ENCODE peak calls at places on chromosomes 3 and 15, in seven cellular contexts. One of them, this sample, is unnamed.

GRCh38 chr3:125443923-125444322 is 68.8 kb upstream of the ZNF148 start:
- DNase-seq in A549: no peak
- DNase-seq in HCT116: no peak
- DNase-seq in GM12878: no peak
- DNase-seq in K562: no peak
- DNase-seq in GM23338: no peak
- DNase-seq in HepG2: no peak
- DNase-seq in this sample: no peak

GRCh38 chr15:58795825-58796224 is 24.7 kb downstream of the MINDY2 start:
- DNase-seq in HepG2: no peak
- DNase-seq in GM23338: no peak
- DNase-seq in HCT116: no peak
- DNase-seq in GM12878: no peak
- DNase-seq in K562: no peak
- DNase-seq in A549: no peak
- DNase-seq in this sample: no peak

GRCh38 chr3:146814601-146815315 is 209.6 kb upstream of the PLSCR5 start:
- DNase-seq in A549: no peak
- DNase-seq in HCT116: no peak
- DNase-seq in GM23338: peak; percentile 8
- DNase-seq in K562: no peak
- DNase-seq in HepG2: no peak
- DNase-seq in GM12878: no peak
- DNase-seq in this sample: no peak

GRCh38 chr3:42712716-42713372 is 10.2 kb upstream of the HHATL start:
- DNase-seq in GM23338: no peak
- DNase-seq in A549: no peak
- DNase-seq in GM12878: no peak
- DNase-seq in K562: no peak
- DNase-seq in HepG2: no peak
- DNase-seq in HCT116: no peak
- DNase-seq in this sample: peak; percentile 5

GRCh38 chr3:9068044-9068443 is 104.8 kb upstream of the RAD18 start:
- DNase-seq in GM23338: no peak
- DNase-seq in A549: no peak
- DNase-seq in HepG2: no peak
- DNase-seq in HCT116: no peak
- DNase-seq in K562: no peak
- DNase-seq in GM12878: no peak
- DNase-seq in this sample: no peak

GRCh38 chr3:64152100-64152499 is 73.2 kb downstream of the PRICKLE2 start:
- DNase-seq in GM23338: no peak
- DNase-seq in A549: peak; percentile 7
- DNase-seq in K562: no peak
- DNase-seq in HepG2: no peak
- DNase-seq in HCT116: no peak
- DNase-seq in GM12878: no peak
- DNase-seq in this sample: no peak

GRCh38 chr3:155995525-155996370 is 124.6 kb upstream of the KCNAB1 start:
- DNase-seq in GM23338: peak; percentile 69
- DNase-seq in HepG2: peak; percentile 41
- DNase-seq in A549: peak; percentile 57
- DNase-seq in HCT116: peak; percentile 54
- DNase-seq in K562: peak; percentile 22
- DNase-seq in GM12878: no peak
- DNase-seq in this sample: peak; percentile 54

GRCh38 chr15:66646799-66647198 is 55.2 kb upstream of the SMAD6 start:
- DNase-seq in HepG2: no peak
- DNase-seq in GM12878: no peak
- DNase-seq in GM23338: no peak
- DNase-seq in HCT116: no peak
- DNase-seq in K562: no peak
- DNase-seq in A549: no peak
- DNase-seq in this sample: no peak

GRCh38 chr3:188202358-188203138 is 48.6 kb downstream of the LPP start:
- DNase-seq in HCT116: peak; percentile 2
- DNase-seq in K562: peak; percentile 21
- DNase-seq in HepG2: peak; percentile 16
- DNase-seq in A549: peak; percentile 29
- DNase-seq in GM12878: no peak
- DNase-seq in GM23338: peak; percentile 65
- DNase-seq in this sample: no peak

GRCh38 chr3:146093928-146094327 is 67.1 kb downstream of the PLOD2 start:
- DNase-seq in HepG2: no peak
- DNase-seq in K562: no peak
- DNase-seq in GM12878: no peak
- DNase-seq in GM23338: no peak
- DNase-seq in A549: no peak
- DNase-seq in HCT116: no peak
- DNase-seq in this sample: no peak

GRCh38 chr3:186644683-186645082 is 4.5 kb downstream of the FETUB start:
- DNase-seq in GM23338: no peak
- DNase-seq in HepG2: no peak
- DNase-seq in K562: no peak
- DNase-seq in HCT116: no peak
- DNase-seq in A549: no peak
- DNase-seq in GM12878: no peak
- DNase-seq in this sample: no peak

GRCh38 chr3:43995929-43996378 is 245.7 kb upstream of the TOPAZ1 start:
- DNase-seq in K562: no peak
- DNase-seq in A549: no peak
- DNase-seq in GM23338: peak; percentile 61
- DNase-seq in GM12878: no peak
- DNase-seq in HepG2: no peak
- DNase-seq in HCT116: no peak
- DNase-seq in this sample: no peak

GRCh38 chr3:171190668-171191067 is 164.1 kb upstream of the SLC2A2 start:
- DNase-seq in A549: peak; percentile 2
- DNase-seq in GM23338: no peak
- DNase-seq in HCT116: no peak
- DNase-seq in HepG2: no peak
- DNase-seq in K562: no peak
- DNase-seq in GM12878: no peak
- DNase-seq in this sample: no peak

GRCh38 chr3:107269081-107269480 is 108.2 kb upstream of the CCDC54 start:
- DNase-seq in HepG2: no peak
- DNase-seq in HCT116: no peak
- DNase-seq in GM12878: no peak
- DNase-seq in GM23338: no peak
- DNase-seq in K562: no peak
- DNase-seq in A549: no peak
- DNase-seq in this sample: no peak

GRCh38 chr3:29494305-29495036 is 213.6 kb downstream of the RBMS3 start:
- DNase-seq in A549: no peak
- DNase-seq in GM23338: no peak
- DNase-seq in K562: no peak
- DNase-seq in GM12878: no peak
- DNase-seq in HCT116: no peak
- DNase-seq in HepG2: no peak
- DNase-seq in this sample: peak; percentile 58

GRCh38 chr3:61650719-61651118 is 89.3 kb downstream of the PTPRG start:
- DNase-seq in HCT116: no peak
- DNase-seq in GM12878: no peak
- DNase-seq in K562: no peak
- DNase-seq in A549: no peak
- DNase-seq in GM23338: no peak
- DNase-seq in HepG2: no peak
- DNase-seq in this sample: no peak

GRCh38 chr3:196996454-196997265 is 28.0 kb upstream of the PIGZ start:
- DNase-seq in GM12878: no peak
- DNase-seq in GM23338: no peak
- DNase-seq in K562: no peak
- DNase-seq in HepG2: no peak
- DNase-seq in A549: no peak
- DNase-seq in HCT116: no peak
- DNase-seq in this sample: no peak

GRCh38 chr3:66817946-66818557 is 180.1 kb upstream of the KBTBD8 start:
- DNase-seq in GM23338: peak; percentile 19
- DNase-seq in A549: no peak
- DNase-seq in HepG2: no peak
- DNase-seq in GM12878: no peak
- DNase-seq in K562: no peak
- DNase-seq in HCT116: no peak
- DNase-seq in this sample: no peak

GRCh38 chr3:133408366-133408765 is 8.5 kb downstream of the BFSP2 start:
- DNase-seq in GM12878: no peak
- DNase-seq in HepG2: no peak
- DNase-seq in A549: no peak
- DNase-seq in GM23338: no peak
- DNase-seq in K562: no peak
- DNase-seq in HCT116: no peak
- DNase-seq in this sample: no peak

GRCh38 chr15:74311734-74312444 is 55.6 kb downstream of the CYP11A1 start:
- DNase-seq in K562: peak; percentile 79
- DNase-seq in HepG2: peak; percentile 34
- DNase-seq in HCT116: peak; percentile 35
- DNase-seq in GM12878: no peak
- DNase-seq in GM23338: peak; percentile 69
- DNase-seq in A549: peak; percentile 46
- DNase-seq in this sample: peak; percentile 70

GRCh38 chr3:126461450-126462070 is 14.1 kb downstream of the ZXDC start:
- DNase-seq in HepG2: no peak
- DNase-seq in GM23338: no peak
- DNase-seq in K562: no peak
- DNase-seq in HCT116: no peak
- DNase-seq in GM12878: no peak
- DNase-seq in A549: no peak
- DNase-seq in this sample: no peak

GRCh38 chr15:79213650-79214049 is 68.9 kb upstream of the ANKRD34C start:
- DNase-seq in HCT116: no peak
- DNase-seq in A549: no peak
- DNase-seq in K562: no peak
- DNase-seq in HepG2: no peak
- DNase-seq in GM23338: no peak
- DNase-seq in GM12878: no peak
- DNase-seq in this sample: no peak

GRCh38 chr3:134972836-134973455 is 177.9 kb downstream of the EPHB1 start:
- DNase-seq in HepG2: no peak
- DNase-seq in K562: no peak
- DNase-seq in GM12878: no peak
- DNase-seq in A549: no peak
- DNase-seq in GM23338: no peak
- DNase-seq in HCT116: no peak
- DNase-seq in this sample: no peak

GRCh38 chr3:138440137-138440536 is 5.7 kb downstream of the ESYT3 start:
- DNase-seq in K562: no peak
- DNase-seq in A549: no peak
- DNase-seq in GM23338: peak; percentile 28
- DNase-seq in HCT116: no peak
- DNase-seq in HepG2: no peak
- DNase-seq in GM12878: no peak
- DNase-seq in this sample: peak; percentile 29

GRCh38 chr3:47405820-47406761 is 25.3 kb downstream of the PTPN23 start:
- DNase-seq in K562: peak; percentile 93
- DNase-seq in HCT116: no peak
- DNase-seq in GM23338: no peak
- DNase-seq in GM12878: no peak
- DNase-seq in HepG2: no peak
- DNase-seq in A549: no peak
- DNase-seq in this sample: no peak

GRCh38 chr15:43881944-43882343 is 55.1 kb downstream of the WDR76 start:
- DNase-seq in A549: no peak
- DNase-seq in K562: peak; percentile 55
- DNase-seq in GM23338: peak; percentile 82
- DNase-seq in HCT116: no peak
- DNase-seq in GM12878: no peak
- DNase-seq in HepG2: no peak
- DNase-seq in this sample: no peak

GRCh38 chr15:51403072-51403878 is 61.8 kb downstream of the GLDN start:
- DNase-seq in A549: peak; percentile 52
- DNase-seq in K562: no peak
- DNase-seq in HepG2: peak; percentile 15
- DNase-seq in GM12878: no peak
- DNase-seq in GM23338: peak; percentile 48
- DNase-seq in HCT116: peak; percentile 23
- DNase-seq in this sample: peak; percentile 39

GRCh38 chr15:23594252-23594770 is 28.8 kb downstream of the MKRN3 start:
- DNase-seq in GM12878: no peak
- DNase-seq in GM23338: no peak
- DNase-seq in A549: no peak
- DNase-seq in K562: no peak
- DNase-seq in HepG2: no peak
- DNase-seq in HCT116: no peak
- DNase-seq in this sample: no peak

DNA sequence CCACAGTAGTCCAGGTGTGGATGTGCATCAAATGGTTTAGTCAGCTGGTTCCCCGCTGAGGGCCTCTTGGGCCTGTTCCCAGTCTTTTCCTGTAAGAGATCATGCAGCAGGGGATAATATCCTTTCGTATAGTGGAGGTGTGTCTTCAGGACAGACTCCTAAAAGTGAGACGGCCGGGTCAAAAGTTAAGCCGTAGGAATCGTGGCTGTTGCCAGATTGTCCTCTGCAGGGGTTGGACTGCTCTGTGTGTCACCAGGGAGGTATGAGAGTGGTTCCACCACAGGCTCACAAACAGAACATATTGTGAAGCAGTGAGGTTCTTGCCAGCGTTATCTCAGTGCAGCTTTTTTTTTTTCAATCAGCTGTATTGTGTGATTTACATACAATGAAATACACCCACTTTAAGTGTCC is 95.0 kb downstream of the VGLL4 start:
- DNase-seq in HepG2: no peak
- DNase-seq in K562: no peak
- DNase-seq in A549: no peak
- DNase-seq in GM12878: no peak
- DNase-seq in HCT116: peak; percentile 65
- DNase-seq in GM23338: no peak
- DNase-seq in this sample: no peak
- TF ChIP-seq REST in HepG2: no peak
- TF ChIP-seq REST in K562: no peak
- TF ChIP-seq REST in A549: no peak
- TF ChIP-seq REST in GM12878: no peak
- TF ChIP-seq REST in HCT116: no peak
- TF ChIP-seq REST in GM23338: no peak
- TF ChIP-seq REST in this sample: no peak

GRCh38 chr15:88637436-88637835 is 1.4 kb upstream of the ISG20 start:
- DNase-seq in HepG2: no peak
- DNase-seq in GM12878: no peak
- DNase-seq in GM23338: no peak
- DNase-seq in A549: no peak
- DNase-seq in HCT116: no peak
- DNase-seq in K562: no peak
- DNase-seq in this sample: no peak
- H3K4me2 ChIP-seq in HepG2: peak overlapping the region; percentile 89
- H3K4me2 ChIP-seq in GM12878: peak overlapping the region; percentile 89
- H3K4me2 ChIP-seq in GM23338: peak overlapping the region; percentile 78
- H3K4me2 ChIP-seq in A549: peak overlapping the region; percentile 81
- H3K4me2 ChIP-seq in HCT116: no peak overlapping the region
- H3K4me2 ChIP-seq in K562: no peak overlapping the region
- H3K4me2 ChIP-seq in this sample: no peak overlapping the region

GRCh38 chr15:72818632-72819031 is 35.1 kb upstream of the ADPGK start:
- DNase-seq in A549: no peak
- DNase-seq in GM23338: no peak
- DNase-seq in K562: no peak
- DNase-seq in GM12878: no peak
- DNase-seq in HepG2: no peak
- DNase-seq in HCT116: no peak
- DNase-seq in this sample: no peak
- TF ChIP-seq REST in A549: no peak
- TF ChIP-seq REST in GM23338: no peak
- TF ChIP-seq REST in K562: no peak
- TF ChIP-seq REST in GM12878: no peak
- TF ChIP-seq REST in HepG2: no peak
- TF ChIP-seq REST in HCT116: no peak
- TF ChIP-seq REST in this sample: no peak

GRCh38 chr3:70488131-70488530 is 175.7 kb upstream of the MDFIC2 start:
- DNase-seq in A549: no peak
- DNase-seq in HCT116: no peak
- DNase-seq in HepG2: no peak
- DNase-seq in GM23338: no peak
- DNase-seq in K562: no peak
- DNase-seq in GM12878: no peak
- DNase-seq in this sample: no peak
- H3K4me2 ChIP-seq in A549: no peak overlapping the region
- H3K4me2 ChIP-seq in HCT116: no peak overlapping the region
- H3K4me2 ChIP-seq in HepG2: no peak overlapping the region
- H3K4me2 ChIP-seq in GM23338: peak overlapping the region; percentile 4
- H3K4me2 ChIP-seq in K562: no peak overlapping the region
- H3K4me2 ChIP-seq in GM12878: no peak overlapping the region
- H3K4me2 ChIP-seq in this sample: no peak overlapping the region

This sample was measured in SK-N-SH.